ENCODE peak calls at places on chromosomes 6 and 20, in five cellular contexts. T is right atrium auricular region, X is GM03348, R is brain microvascular endothelial cell, A is left lung. J is an unnamed sample.

GRCh38 chr20:58980711-58981563 is at the start of gene NELFCD:
- DNase-seq in T (peak), X (peak), R (peak), A (peak), J (peak)

GRCh38 chr20:21384308-21384892 is 12.9 kb downstream of the NKX2-4 start:
- DNase-seq in T (no peak), X (no peak), R (no peak), A (no peak), J (no peak)

GRCh38 chr20:23928788-23929187 is 49.2 kb upstream of the CST5 start:
- DNase-seq in T (no peak), X (no peak), R (no peak), A (no peak), J (no peak)

GRCh38 chr6:33173228-33174180 is 18.8 kb downstream of the COL11A2 start:
- DNase-seq in T (no peak), X (no peak), R (no peak), A (no peak), J (no peak)

GRCh38 chr6:11366183-11366933 is 133.9 kb upstream of the NEDD9 start:
- DNase-seq in T (no peak), X (no peak), R (no peak), A (no peak), J (no peak)

GRCh38 chr6:87671555-87672029 is 30.4 kb downstream of the AKIRIN2 start:
- DNase-seq in T (no peak), X (no peak), R (no peak), A (no peak), J (no peak)

GRCh38 chr6:35427851-35428321 is 24.3 kb upstream of the FANCE start:
- DNase-seq in T (no peak), X (peak), R (peak), A (no peak), J (peak)

GRCh38 chr6:37971711-37972410 is 152.3 kb downstream of the ZFAND3 start:
- DNase-seq in T (no peak), X (no peak), R (no peak), A (no peak), J (no peak)

GRCh38 chr20:52864895-52865590 is 107.1 kb upstream of the TSHZ2 start:
- DNase-seq in T (no peak), X (no peak), R (no peak), A (no peak), J (peak)

GRCh38 chr6:79737172-79737571 is 106.0 kb downstream of the SH3BGRL2 start:
- DNase-seq in T (no peak), X (no peak), R (no peak), A (no peak), J (no peak)

GRCh38 chr20:56445540-56445939 is 22.9 kb upstream of the RTF2 start:
- DNase-seq in T (no peak), X (no peak), R (no peak), A (no peak), J (no peak)

GRCh38 chr6:52570291-52570700 is 6.6 kb downstream of the TRAM2 start:
- DNase-seq in T (no peak), X (peak), R (no peak), A (no peak), J (peak)

GRCh38 chr6:10419749-10420545 is 5.1 kb upstream of the TFAP2A start:
- DNase-seq in T (no peak), X (peak), R (no peak), A (no peak), J (peak)

GRCh38 chr6:131765081-131765852 is 42.6 kb upstream of the ENPP1 start:
- DNase-seq in T (no peak), X (peak), R (peak), A (no peak), J (peak)

GRCh38 chr6:52049252-52050050 is 38.0 kb downstream of the PKHD1 start:
- DNase-seq in T (no peak), X (peak), R (peak), A (no peak), J (peak)

GRCh38 chr6:11601776-11602605 is 64.4 kb downstream of the TMEM170B start:
- DNase-seq in T (peak), X (no peak), R (no peak), A (no peak), J (no peak)

GRCh38 chr6:69090132-69090531 is 455.1 kb downstream of the ADGRB3 start:
- DNase-seq in T (no peak), X (peak), R (peak), A (no peak), J (peak)

GRCh38 chr6:2770171-2770570 is 5.0 kb downstream of the WRNIP1 start:
- DNase-seq in T (no peak), X (no peak), R (no peak), A (no peak), J (no peak)

GRCh38 chr20:32674362-32674789 is 635 bp upstream of the C20orf203 start:
- DNase-seq in T (no peak), X (peak), R (peak), A (no peak), J (peak)

GRCh38 chr20:46823271-46823747 is 71.3 kb upstream of the EYA2 start:
- DNase-seq in T (no peak), X (no peak), R (no peak), A (no peak), J (no peak)

GRCh38 chr20:13493143-13493542 is 145.6 kb downstream of the TASP1 start:
- DNase-seq in T (no peak), X (no peak), R (no peak), A (no peak), J (no peak)

GRCh38 chr20:17374086-17374485 is 147.2 kb downstream of the PCSK2 start:
- DNase-seq in T (no peak), X (no peak), R (no peak), A (no peak), J (no peak)

GRCh38 chr6:43481075-43481474 is 3.7 kb downstream of the TJAP1 start:
- DNase-seq in T (no peak), X (no peak), R (no peak), A (no peak), J (no peak)

GRCh38 chr6:10505529-10505928 is 15.6 kb upstream of the GCNT2 start:
- DNase-seq in T (no peak), X (no peak), R (no peak), A (no peak), J (no peak)

GRCh38 chr20:58131111-58131510 is 97.3 kb downstream of the ANKRD60 start:
- DNase-seq in T (peak), X (peak), R (peak), A (no peak), J (peak)

GRCh38 chr6:76852776-76853175 is 610.5 kb downstream of the HTR1B start:
- DNase-seq in T (no peak), X (peak), R (peak), A (no peak), J (peak)

GRCh38 chr6:151502499-151502898 is 8.7 kb downstream of the CCDC170 start:
- DNase-seq in T (no peak), X (peak), R (no peak), A (no peak), J (peak)

GRCh38 chr6:2842139-2842552 is 483 bp upstream of the SERPINB1 start:
- DNase-seq in T (no peak), X (no peak), R (no peak), A (no peak), J (no peak)

GRCh38 chr20:42350521-42350920 is 732.3 kb upstream of the CHD6 start:
- DNase-seq in T (no peak), X (no peak), R (no peak), A (no peak), J (no peak)

GRCh38 chr6:42401605-42401935 is 50.2 kb downstream of the TRERF1 start:
- DNase-seq in T (no peak), X (no peak), R (no peak), A (no peak), J (no peak)

J was measured in GM23248.